ENCODE peak calls at places on chromosomes 2 and 18, in four cellular contexts. W is K562, U is OCI-LY7, F is neural progenitor cell. B is an unnamed sample.

GRCh38 chr2:234905547-234906260 is 46.1 kb upstream of the SH3BP4 start:
- DNase-seq in U (no peak), W (no peak), F (no peak), B (no peak)

GRCh38 chr2:71974846-71975245 is 172.8 kb downstream of the CYP26B1 start:
- DNase-seq in W (no peak), F (no peak), U (no peak), B (no peak)

GRCh38 chr18:28161608-28162599 is 15.0 kb downstream of the CDH2 start:
- DNase-seq in F (no peak), W (no peak), U (no peak), B (no peak)

GRCh38 chr18:28087173-28087563 is 89.8 kb downstream of the CDH2 start:
- DNase-seq in F (no peak), W (no peak), U (no peak), B (no peak)

GRCh38 chr2:216545359-216545758 is 46.7 kb downstream of the RPL37A start:
- DNase-seq in W (peak), F (no peak), U (no peak), B (no peak)

GRCh38 chr2:169172076-169172735 is 102.8 kb downstream of the DHRS9 start:
- DNase-seq in F (no peak), W (no peak), U (no peak), B (no peak)

GRCh38 chr2:223835701-223836532 is 1.5 kb downstream of the AP1S3 start:
- DNase-seq in U (peak), F (no peak), W (no peak), B (no peak)

GRCh38 chr2:19111297-19111696 is 247.1 kb downstream of the OSR1 start:
- DNase-seq in W (no peak), U (no peak), F (no peak), B (no peak)

GRCh38 chr18:49892148-49892924 is 79.0 kb upstream of the ACAA2 start:
- DNase-seq in U (no peak), F (no peak), W (no peak), B (no peak)

GRCh38 chr2:231687133-231687852 is 21.0 kb upstream of the PTMA start:
- DNase-seq in W (peak), F (peak), U (peak), B (peak)

GRCh38 chr18:24176727-24177416 is 38.0 kb downstream of the CABYR start:
- DNase-seq in U (peak), F (peak), W (peak), B (peak)

GRCh38 chr18:21134895-21135294 is 23.3 kb upstream of the ROCK1 start:
- DNase-seq in F (no peak), U (peak), W (no peak), B (peak)

GRCh38 chr2:71157124-71157802 is 26.8 kb downstream of the MPHOSPH10 start:
- DNase-seq in F (peak), W (peak), U (peak), B (peak)

GRCh38 chr2:43321446-43321845 is 95.0 kb upstream of the ZFP36L2 start:
- DNase-seq in W (no peak), F (no peak), U (no peak), B (no peak)

GRCh38 chr2:45105050-45105582 is 95.9 kb upstream of the SIX2 start:
- DNase-seq in W (no peak), F (no peak), U (no peak), B (no peak)

GRCh38 chr2:217440000-217440399 is 562.8 kb downstream of the TNS1 start:
- DNase-seq in W (no peak), F (no peak), U (no peak), B (no peak)

GRCh38 chr2:231357048-231357447 is 38.5 kb upstream of the B3GNT7 start:
- DNase-seq in U (no peak), W (no peak), F (no peak), B (no peak)

GRCh38 chr2:189142893-189143759 is 36.4 kb downstream of the COL5A2 start:
- DNase-seq in W (peak), F (peak), U (peak), B (peak)

GRCh38 chr2:8682719-8683667 is 1.1 kb downstream of the ID2 start:
- DNase-seq in U (peak), F (peak), W (peak), B (peak)

GRCh38 chr2:238919307-238919706 is 71.4 kb downstream of the TWIST2 start:
- DNase-seq in U (no peak), W (no peak), F (no peak), B (no peak)

DNA sequence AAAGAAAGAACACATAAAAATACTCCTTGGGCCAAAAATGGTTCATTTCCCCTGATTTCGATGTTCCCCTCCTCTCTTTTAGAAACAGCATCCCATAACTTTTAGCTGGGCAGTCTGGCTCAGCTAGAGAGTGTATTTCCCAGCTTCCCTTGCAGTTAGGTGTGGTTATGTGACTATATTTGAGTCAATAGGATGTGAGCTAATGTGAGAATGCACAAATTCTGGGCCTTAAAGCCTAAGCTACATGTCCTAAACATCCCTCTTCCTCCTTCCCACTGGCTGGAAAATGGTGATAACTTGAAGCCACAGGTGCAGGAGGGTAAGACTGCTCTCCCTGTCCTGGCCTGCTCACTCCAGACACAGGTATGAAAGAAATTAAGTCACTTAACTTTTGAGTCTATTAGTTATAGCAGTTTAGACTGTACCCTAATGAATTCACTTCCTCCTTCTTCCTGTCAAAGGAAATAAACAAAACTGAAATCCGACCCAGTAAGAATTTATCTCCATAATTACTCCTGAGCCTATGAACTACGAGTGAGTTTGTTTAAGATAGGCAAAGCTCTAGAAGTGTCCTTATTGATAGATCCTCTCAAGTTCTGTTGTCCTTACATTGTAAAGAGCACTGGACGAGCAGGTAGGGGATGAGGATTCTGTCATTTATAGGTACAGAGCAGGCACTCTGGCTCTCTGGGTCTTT is 177.6 kb downstream of the MTX2 start:
- DNase-seq in W (no peak), F (no peak), U (no peak), B (peak)
- H2AFZ ChIP-seq in W (no peak), F (no peak), U (peak), B (peak)

GRCh38 chr2:109471656-109472055 is 142.1 kb downstream of the SEPTIN10 start:
- DNase-seq in F (no peak), W (no peak), U (no peak), B (no peak)

GRCh38 chr2:109472331-109473005 is 141.3 kb downstream of the SEPTIN10 start:
- DNase-seq in W (no peak), U (no peak), F (no peak), B (no peak)

GRCh38 chr2:109468893-109469292 is 144.9 kb downstream of the SEPTIN10 start:
- DNase-seq in U (no peak), W (no peak), F (no peak), B (no peak)

GRCh38 chr2:109467701-109468100 is 146.1 kb downstream of the SEPTIN10 start:
- DNase-seq in F (no peak), W (no peak), U (no peak), B (peak)

DNA sequence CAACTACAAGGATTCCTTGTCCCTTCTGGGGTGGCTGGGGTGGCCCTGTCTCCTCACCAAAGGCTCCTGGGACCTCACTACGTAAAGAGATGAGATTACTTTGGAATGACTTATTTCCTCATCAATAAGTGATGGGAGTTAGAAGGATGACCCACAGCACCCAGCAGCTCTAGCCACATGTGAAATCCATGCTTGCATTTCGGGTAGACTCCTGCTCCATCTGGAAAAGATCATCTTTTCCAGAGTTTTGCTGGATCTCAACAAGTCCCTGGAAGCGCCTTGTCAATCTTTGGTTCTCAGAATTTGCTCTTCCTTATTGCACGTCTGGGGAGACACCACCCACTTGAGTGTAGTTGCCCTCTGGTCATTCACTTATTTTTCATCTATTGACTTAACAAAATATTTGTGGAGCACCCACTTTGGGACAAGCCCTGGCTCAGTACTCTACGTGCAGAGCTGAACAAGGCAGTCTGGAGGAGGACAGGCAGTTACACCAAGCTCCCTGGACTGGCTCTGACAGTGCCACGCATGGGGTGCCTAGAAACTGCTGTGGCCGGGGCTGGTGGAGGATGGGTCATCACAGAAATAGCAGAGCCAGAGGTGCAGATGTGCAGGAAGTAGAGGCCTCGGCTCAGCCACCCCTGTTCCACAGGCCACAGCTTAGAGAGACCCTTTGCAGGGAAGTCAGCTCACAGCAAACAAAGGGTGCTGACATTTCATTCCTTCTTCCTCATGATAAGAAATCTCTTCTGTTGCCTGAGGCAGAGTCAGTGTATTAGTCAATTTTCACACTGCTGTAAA is 143.4 kb downstream of the SEPTIN10 start:
- DNase-seq in U (peak), W (no peak), F (no peak), B (peak)
- H3K27ac ChIP-seq in U (no peak), W (no peak), F (no peak), B (peak)

GRCh38 chr2:205543262-205543843 is 138.9 kb upstream of the NRP2 start:
- DNase-seq in W (no peak), U (no peak), F (no peak), B (peak)

GRCh38 chr2:205539603-205540002 is 142.7 kb upstream of the NRP2 start:
- DNase-seq in F (no peak), U (no peak), W (peak), B (peak)

GRCh38 chr2:205534997-205535396 is 147.3 kb upstream of the NRP2 start:
- DNase-seq in F (no peak), W (no peak), U (peak), B (peak)

GRCh38 chr2:205543937-205544702 is 138.2 kb upstream of the NRP2 start:
- DNase-seq in F (no peak), U (no peak), W (no peak), B (peak)

DNA sequence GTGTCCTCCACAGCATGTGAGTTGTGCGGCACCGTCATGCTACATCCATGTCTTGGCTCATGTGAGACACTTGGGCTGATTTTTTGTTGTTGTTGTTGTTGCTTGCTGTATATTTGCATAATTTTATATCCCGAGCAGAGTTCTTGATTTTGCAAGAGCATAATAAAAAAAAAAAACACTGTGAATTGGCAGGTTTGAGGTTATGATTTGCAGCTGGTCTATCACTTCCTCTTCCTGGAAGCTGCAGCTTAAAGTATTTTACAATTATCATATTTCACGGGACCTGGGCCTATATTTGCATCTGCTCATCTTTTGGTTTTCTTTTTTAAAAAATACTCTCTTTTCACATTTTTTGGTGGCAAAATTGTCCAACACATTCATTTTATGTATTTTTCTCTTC is 142.2 kb upstream of the NRP2 start:
- DNase-seq in F (no peak), U (peak), W (no peak), B (peak)
- H2AFZ ChIP-seq in F (no peak), U (peak), W (no peak), B (peak)

GRCh38 chr2:27959496-27959895 is 69.0 kb downstream of the BABAM2 start:
- DNase-seq in F (no peak), U (no peak), W (peak), B (no peak)
- H3K27ac ChIP-seq in F (no peak), U (no peak), W (no peak), B (no peak)

GRCh38 chr2:158714420-158714819 is 80.7 kb upstream of the DAPL1 start:
- DNase-seq in W (no peak), F (no peak), U (no peak), B (no peak)
- H2AFZ ChIP-seq in W (no peak), F (no peak), U (no peak), B (no peak)

DNA sequence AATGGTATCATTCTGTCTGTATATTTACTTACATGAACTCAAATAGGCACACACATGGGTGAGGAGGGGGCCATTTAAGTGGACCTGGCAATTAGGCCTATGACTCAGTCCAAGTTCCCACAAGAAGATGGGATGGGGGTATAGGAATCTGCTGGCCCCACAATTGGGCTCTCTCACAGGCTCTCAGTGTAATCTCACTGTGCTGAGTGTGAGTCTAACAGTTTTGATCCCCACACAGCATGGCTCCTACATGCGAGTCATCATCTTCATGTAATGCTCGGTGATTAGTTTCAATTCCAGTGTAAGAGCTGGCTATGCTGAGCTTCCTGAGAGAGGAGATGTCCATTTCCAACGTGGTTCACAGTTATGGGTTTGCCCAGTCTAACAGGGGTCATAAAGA is 114.0 kb downstream of the GATA6 start:
- DNase-seq in F (no peak), W (no peak), U (no peak), B (no peak)
- H3K27ac ChIP-seq in F (no peak), W (no peak), U (no peak), B (no peak)

B was measured in Karpas-422.